ENCODE peak calls at places on chromosomes 16 and 17, in six cellular contexts. One of them, this sample, is unnamed.

GRCh38 chr17:42058018-42058417 is 7.6 kb upstream of the C17orf113 start:
- DNase-seq in substantia nigra: no peak
- DNase-seq in mucosa of descending colon: no peak
- DNase-seq in NCI-H1105: no peak
- DNase-seq in KBM-7: no peak
- DNase-seq in activated CD4-positive, alpha-beta T cell treated with anti-CD3 and anti-CD28 coated beads, Interleukin-2, amount 50 U/mL, for 1 hour: no peak
- DNase-seq in this sample: no peak

GRCh38 chr16:56948234-56948633 is 13.5 kb upstream of the CETP start:
- DNase-seq in substantia nigra: no peak
- DNase-seq in mucosa of descending colon: no peak
- DNase-seq in NCI-H1105: no peak
- DNase-seq in KBM-7: no peak
- DNase-seq in activated CD4-positive, alpha-beta T cell treated with anti-CD3 and anti-CD28 coated beads, Interleukin-2, amount 50 U/mL, for 1 hour: no peak
- DNase-seq in this sample: no peak

GRCh38 chr16:3807425-3808123 is 72.9 kb downstream of the CREBBP start:
- DNase-seq in substantia nigra: no peak
- DNase-seq in mucosa of descending colon: no peak
- DNase-seq in NCI-H1105: no peak
- DNase-seq in KBM-7: no peak
- DNase-seq in activated CD4-positive, alpha-beta T cell treated with anti-CD3 and anti-CD28 coated beads, Interleukin-2, amount 50 U/mL, for 1 hour: no peak
- DNase-seq in this sample: no peak

GRCh38 chr17:61361084-61361483 is 38.6 kb upstream of the TBX2 start:
- DNase-seq in substantia nigra: no peak
- DNase-seq in mucosa of descending colon: no peak
- DNase-seq in NCI-H1105: no peak
- DNase-seq in KBM-7: no peak
- DNase-seq in activated CD4-positive, alpha-beta T cell treated with anti-CD3 and anti-CD28 coated beads, Interleukin-2, amount 50 U/mL, for 1 hour: no peak
- DNase-seq in this sample: no peak

GRCh38 chr16:88599825-88600538 is 29.8 kb downstream of the ZC3H18 start:
- DNase-seq in substantia nigra: no peak
- DNase-seq in mucosa of descending colon: no peak
- DNase-seq in NCI-H1105: no peak
- DNase-seq in KBM-7: peak; percentile 20
- DNase-seq in activated CD4-positive, alpha-beta T cell treated with anti-CD3 and anti-CD28 coated beads, Interleukin-2, amount 50 U/mL, for 1 hour: no peak
- DNase-seq in this sample: peak; percentile 70

GRCh38 chr17:31327534-31328526 is 6.4 kb upstream of the EVI2A start:
- DNase-seq in substantia nigra: no peak
- DNase-seq in mucosa of descending colon: no peak
- DNase-seq in NCI-H1105: no peak
- DNase-seq in KBM-7: no peak
- DNase-seq in activated CD4-positive, alpha-beta T cell treated with anti-CD3 and anti-CD28 coated beads, Interleukin-2, amount 50 U/mL, for 1 hour: no peak
- DNase-seq in this sample: no peak

GRCh38 chr17:28033972-28034714 is 8.3 kb upstream of the NLK start:
- DNase-seq in substantia nigra: no peak
- DNase-seq in mucosa of descending colon: no peak
- DNase-seq in NCI-H1105: no peak
- DNase-seq in KBM-7: peak; percentile 88
- DNase-seq in activated CD4-positive, alpha-beta T cell treated with anti-CD3 and anti-CD28 coated beads, Interleukin-2, amount 50 U/mL, for 1 hour: no peak
- DNase-seq in this sample: no peak

GRCh38 chr16:49019826-49020401 is 261.7 kb downstream of the CBLN1 start:
- DNase-seq in substantia nigra: no peak
- DNase-seq in mucosa of descending colon: no peak
- DNase-seq in NCI-H1105: no peak
- DNase-seq in KBM-7: no peak
- DNase-seq in activated CD4-positive, alpha-beta T cell treated with anti-CD3 and anti-CD28 coated beads, Interleukin-2, amount 50 U/mL, for 1 hour: no peak
- DNase-seq in this sample: no peak

GRCh38 chr16:19062706-19063105 is 4.7 kb upstream of the COQ7 start:
- DNase-seq in substantia nigra: no peak
- DNase-seq in mucosa of descending colon: no peak
- DNase-seq in NCI-H1105: no peak
- DNase-seq in KBM-7: no peak
- DNase-seq in activated CD4-positive, alpha-beta T cell treated with anti-CD3 and anti-CD28 coated beads, Interleukin-2, amount 50 U/mL, for 1 hour: no peak
- DNase-seq in this sample: no peak

GRCh38 chr17:16935241-16935663 is 36.7 kb downstream of the TNFRSF13B start:
- DNase-seq in substantia nigra: no peak
- DNase-seq in mucosa of descending colon: no peak
- DNase-seq in NCI-H1105: no peak
- DNase-seq in KBM-7: no peak
- DNase-seq in activated CD4-positive, alpha-beta T cell treated with anti-CD3 and anti-CD28 coated beads, Interleukin-2, amount 50 U/mL, for 1 hour: no peak
- DNase-seq in this sample: no peak

GRCh38 chr16:58814348-58814801 is 80.3 kb upstream of the GOT2 start:
- DNase-seq in substantia nigra: no peak
- DNase-seq in mucosa of descending colon: no peak
- DNase-seq in NCI-H1105: no peak
- DNase-seq in KBM-7: peak; percentile 62
- DNase-seq in activated CD4-positive, alpha-beta T cell treated with anti-CD3 and anti-CD28 coated beads, Interleukin-2, amount 50 U/mL, for 1 hour: peak; percentile 18
- DNase-seq in this sample: no peak

GRCh38 chr16:84358601-84359295 is 9.6 kb upstream of the ATP2C2 start:
- DNase-seq in substantia nigra: no peak
- DNase-seq in mucosa of descending colon: peak; percentile 51
- DNase-seq in NCI-H1105: no peak
- DNase-seq in KBM-7: no peak
- DNase-seq in activated CD4-positive, alpha-beta T cell treated with anti-CD3 and anti-CD28 coated beads, Interleukin-2, amount 50 U/mL, for 1 hour: no peak
- DNase-seq in this sample: no peak

GRCh38 chr17:66422181-66422580 is 119.8 kb downstream of the PRKCA start:
- DNase-seq in substantia nigra: no peak
- DNase-seq in mucosa of descending colon: no peak
- DNase-seq in NCI-H1105: no peak
- DNase-seq in KBM-7: no peak
- DNase-seq in activated CD4-positive, alpha-beta T cell treated with anti-CD3 and anti-CD28 coated beads, Interleukin-2, amount 50 U/mL, for 1 hour: no peak
- DNase-seq in this sample: no peak

GRCh38 chr16:81239722-81240121 is 1.2 kb downstream of the BCO1 start:
- DNase-seq in substantia nigra: no peak
- DNase-seq in mucosa of descending colon: no peak
- DNase-seq in NCI-H1105: no peak
- DNase-seq in KBM-7: no peak
- DNase-seq in activated CD4-positive, alpha-beta T cell treated with anti-CD3 and anti-CD28 coated beads, Interleukin-2, amount 50 U/mL, for 1 hour: no peak
- DNase-seq in this sample: no peak

GRCh38 chr17:32596666-32597065 is 109.9 kb downstream of the CDK5R1 start:
- DNase-seq in substantia nigra: no peak
- DNase-seq in mucosa of descending colon: no peak
- DNase-seq in NCI-H1105: no peak
- DNase-seq in KBM-7: no peak
- DNase-seq in activated CD4-positive, alpha-beta T cell treated with anti-CD3 and anti-CD28 coated beads, Interleukin-2, amount 50 U/mL, for 1 hour: no peak
- DNase-seq in this sample: no peak

GRCh38 chr16:84220851-84221250 is 19.0 kb downstream of the KCNG4 start:
- DNase-seq in substantia nigra: no peak
- DNase-seq in mucosa of descending colon: no peak
- DNase-seq in NCI-H1105: no peak
- DNase-seq in KBM-7: no peak
- DNase-seq in activated CD4-positive, alpha-beta T cell treated with anti-CD3 and anti-CD28 coated beads, Interleukin-2, amount 50 U/mL, for 1 hour: no peak
- DNase-seq in this sample: no peak

GRCh38 chr17:44747566-44747965 is 11.2 kb upstream of the ADAM11 start:
- DNase-seq in substantia nigra: no peak
- DNase-seq in mucosa of descending colon: no peak
- DNase-seq in NCI-H1105: no peak
- DNase-seq in KBM-7: no peak
- DNase-seq in activated CD4-positive, alpha-beta T cell treated with anti-CD3 and anti-CD28 coated beads, Interleukin-2, amount 50 U/mL, for 1 hour: no peak
- DNase-seq in this sample: no peak

GRCh38 chr17:2710075-2710803 is 1.3 kb downstream of the CLUH start:
- DNase-seq in substantia nigra: no peak
- DNase-seq in mucosa of descending colon: no peak
- DNase-seq in NCI-H1105: no peak
- DNase-seq in KBM-7: no peak
- DNase-seq in activated CD4-positive, alpha-beta T cell treated with anti-CD3 and anti-CD28 coated beads, Interleukin-2, amount 50 U/mL, for 1 hour: no peak
- DNase-seq in this sample: no peak

GRCh38 chr16:30948956-30949654 is at the start of gene ORAI3:
- DNase-seq in substantia nigra: peak; percentile 56
- DNase-seq in mucosa of descending colon: peak; percentile 91
- DNase-seq in NCI-H1105: no peak
- DNase-seq in KBM-7: peak; percentile 73
- DNase-seq in activated CD4-positive, alpha-beta T cell treated with anti-CD3 and anti-CD28 coated beads, Interleukin-2, amount 50 U/mL, for 1 hour: peak; percentile 29
- DNase-seq in this sample: peak; percentile 82

GRCh38 chr17:64781394-64781793 is 119.3 kb upstream of the SMURF2 start:
- DNase-seq in substantia nigra: no peak
- DNase-seq in mucosa of descending colon: peak; percentile 88
- DNase-seq in NCI-H1105: no peak
- DNase-seq in KBM-7: peak; percentile 76
- DNase-seq in activated CD4-positive, alpha-beta T cell treated with anti-CD3 and anti-CD28 coated beads, Interleukin-2, amount 50 U/mL, for 1 hour: peak; percentile 47
- DNase-seq in this sample: peak; percentile 75

GRCh38 chr17:75908201-75908600 is 3.5 kb upstream of the MRPL38 start:
- DNase-seq in substantia nigra: no peak
- DNase-seq in mucosa of descending colon: no peak
- DNase-seq in NCI-H1105: peak; percentile 49
- DNase-seq in KBM-7: no peak
- DNase-seq in activated CD4-positive, alpha-beta T cell treated with anti-CD3 and anti-CD28 coated beads, Interleukin-2, amount 50 U/mL, for 1 hour: no peak
- DNase-seq in this sample: peak; percentile 75

GRCh38 chr17:12613566-12613965 is 52.1 kb upstream of the MYOCD start:
- DNase-seq in substantia nigra: no peak
- DNase-seq in mucosa of descending colon: no peak
- DNase-seq in NCI-H1105: no peak
- DNase-seq in KBM-7: no peak
- DNase-seq in activated CD4-positive, alpha-beta T cell treated with anti-CD3 and anti-CD28 coated beads, Interleukin-2, amount 50 U/mL, for 1 hour: no peak
- DNase-seq in this sample: no peak

GRCh38 chr16:89564476-89565255 is 4.2 kb downstream of the RPL13 start:
- DNase-seq in substantia nigra: no peak
- DNase-seq in mucosa of descending colon: no peak
- DNase-seq in NCI-H1105: no peak
- DNase-seq in KBM-7: peak; percentile 47
- DNase-seq in activated CD4-positive, alpha-beta T cell treated with anti-CD3 and anti-CD28 coated beads, Interleukin-2, amount 50 U/mL, for 1 hour: peak; percentile 18
- DNase-seq in this sample: no peak

GRCh38 chr16:56338566-56339318 is 86.6 kb downstream of the AMFR start:
- DNase-seq in substantia nigra: no peak
- DNase-seq in mucosa of descending colon: peak; percentile 34
- DNase-seq in NCI-H1105: no peak
- DNase-seq in KBM-7: no peak
- DNase-seq in activated CD4-positive, alpha-beta T cell treated with anti-CD3 and anti-CD28 coated beads, Interleukin-2, amount 50 U/mL, for 1 hour: no peak
- DNase-seq in this sample: no peak

GRCh38 chr16:23131841-23132576 is 17.2 kb downstream of the USP31 start:
- DNase-seq in substantia nigra: no peak
- DNase-seq in mucosa of descending colon: no peak
- DNase-seq in NCI-H1105: no peak
- DNase-seq in KBM-7: no peak
- DNase-seq in activated CD4-positive, alpha-beta T cell treated with anti-CD3 and anti-CD28 coated beads, Interleukin-2, amount 50 U/mL, for 1 hour: no peak
- DNase-seq in this sample: no peak

GRCh38 chr16:89164847-89165684 is 6.5 kb upstream of the CDH15 start:
- DNase-seq in substantia nigra: no peak
- DNase-seq in mucosa of descending colon: no peak
- DNase-seq in NCI-H1105: no peak
- DNase-seq in KBM-7: no peak
- DNase-seq in activated CD4-positive, alpha-beta T cell treated with anti-CD3 and anti-CD28 coated beads, Interleukin-2, amount 50 U/mL, for 1 hour: no peak
- DNase-seq in this sample: no peak